ENCODE peak calls at places on chromosome 11, in seven cellular contexts. Z is CD8-positive, alpha-beta memory T cell; N is naive thymus-derived CD4-positive, alpha-beta T cell; G is CD8-positive, alpha-beta T cell; A is heart left ventricle; E is mesendoderm; K is GM23338. C is an unnamed sample.

GRCh38 chr11:45288395-45288794 is 2.3 kb upstream of the SYT13 start:
- DNase-seq in E (no peak), K (no peak), A (no peak), Z (no peak), N (no peak), G (no peak), C (no peak)

GRCh38 chr11:25860677-25861445 is 471.1 kb upstream of the ANO3 start:
- DNase-seq in N (no peak), K (no peak), G (no peak), A (no peak), E (no peak), Z (no peak), C (no peak)

GRCh38 chr11:116821050-116821918 is 1.8 kb downstream of the APOA4 start:
- DNase-seq in Z (no peak), E (no peak), G (no peak), A (no peak), K (no peak), N (no peak), C (no peak)

GRCh38 chr11:64372802-64373597 is 14.0 kb downstream of the RPS6KA4 start:
- DNase-seq in A (no peak), N (no peak), E (peak; percentile 37), G (no peak), K (peak; percentile 60), Z (no peak), C (no peak)

GRCh38 chr11:69321877-69322350 is 28.0 kb downstream of the MYEOV start:
- DNase-seq in A (no peak), G (no peak), Z (no peak), K (no peak), N (no peak), E (no peak), C (no peak)

GRCh38 chr11:127925430-127925829 is 661.9 kb downstream of the ETS1 start:
- DNase-seq in K (no peak), N (no peak), E (no peak), G (no peak), A (no peak), Z (no peak), C (no peak)

GRCh38 chr11:131764126-131764525 is 393.7 kb downstream of the NTM start:
- DNase-seq in E (no peak), N (no peak), K (no peak), A (no peak), Z (no peak), G (no peak), C (no peak)

GRCh38 chr11:114284021-114284420 is 12.2 kb upstream of the NNMT start:
- DNase-seq in K (no peak), Z (no peak), A (no peak), N (no peak), G (no peak), E (no peak), C (no peak)

GRCh38 chr11:64093233-64094039 is 57.7 kb downstream of the FLRT1 start:
- DNase-seq in Z (no peak), A (no peak), E (no peak), N (no peak), G (no peak), K (no peak), C (no peak)

GRCh38 chr11:26079966-26080365 is 252.0 kb upstream of the ANO3 start:
- DNase-seq in G (no peak), E (no peak), N (no peak), K (no peak), Z (no peak), A (no peak), C (no peak)

GRCh38 chr11:16261836-16262644 is 94.3 kb downstream of the SOX6 start:
- DNase-seq in N (no peak), K (no peak), G (no peak), E (no peak), A (no peak), Z (no peak), C (no peak)

GRCh38 chr11:8354622-8355417 is 91.1 kb upstream of the LMO1 start:
- DNase-seq in N (no peak), G (no peak), A (no peak), Z (no peak), K (no peak), E (no peak), C (no peak)

GRCh38 chr11:63888170-63889086 is 28.5 kb downstream of the RCOR2 start:
- DNase-seq in G (peak; percentile 66), E (peak; percentile 90), N (peak; percentile 30), A (peak; percentile 64), K (peak; percentile 84), Z (peak; percentile 81), C (no peak)

GRCh38 chr11:68594123-68594522 is 90.2 kb upstream of the GAL start:
- DNase-seq in K (no peak), A (no peak), N (no peak), E (no peak), G (no peak), Z (no peak), C (no peak)

GRCh38 chr11:34570584-34570983 is 50.3 kb upstream of the EHF start:
- DNase-seq in N (no peak), A (no peak), E (no peak), K (no peak), Z (no peak), G (no peak), C (no peak)

GRCh38 chr11:13534358-13534757 is 38.6 kb upstream of the PTH start:
- DNase-seq in A (no peak), Z (no peak), K (no peak), E (peak; percentile 68), G (no peak), N (no peak), C (no peak)

GRCh38 chr11:32962016-32962415 is 53.7 kb upstream of the DEPDC7 start:
- DNase-seq in A (no peak), G (no peak), Z (no peak), K (no peak), E (no peak), N (no peak), C (no peak)

GRCh38 chr11:82846037-82846383 is 54.2 kb downstream of the PRCP start:
- DNase-seq in Z (no peak), A (no peak), K (no peak), G (no peak), E (no peak), N (no peak), C (no peak)
- H3K27ac ChIP-seq in Z (no peak overlapping the region), A (no peak overlapping the region), K (no peak overlapping the region), G (no peak overlapping the region), E (no peak overlapping the region), N (no peak overlapping the region), C (peak overlapping the region; percentile 90)

DNA sequence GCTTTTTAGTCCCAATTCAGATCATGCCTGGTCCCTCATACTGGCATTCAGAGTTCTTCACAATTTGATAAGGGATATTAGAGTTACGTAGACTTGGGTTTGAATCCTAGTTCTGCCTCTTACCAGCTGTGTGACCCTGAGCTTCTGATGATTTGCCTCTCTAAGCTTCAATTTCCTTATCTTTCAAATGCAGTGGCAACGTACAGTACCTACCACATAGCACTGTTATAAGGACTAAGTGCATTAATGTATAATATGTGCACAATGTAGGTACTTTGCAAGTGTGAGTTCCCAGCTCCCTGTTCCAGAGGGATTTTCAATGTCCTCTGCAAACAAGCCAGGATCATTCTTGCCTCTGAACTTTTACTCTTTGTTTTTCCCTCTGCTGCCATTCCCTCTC is 7.3 kb downstream of the RHOG start:
- DNase-seq in G (no peak), E (no peak), N (no peak), Z (no peak), A (no peak), K (no peak), C (no peak)
- H3K27ac ChIP-seq in G (peak overlapping the region; percentile 6), E (no peak overlapping the region), N (peak overlapping the region; percentile 95), Z (no peak overlapping the region), A (no peak overlapping the region), K (no peak overlapping the region), C (no peak overlapping the region)

DNA sequence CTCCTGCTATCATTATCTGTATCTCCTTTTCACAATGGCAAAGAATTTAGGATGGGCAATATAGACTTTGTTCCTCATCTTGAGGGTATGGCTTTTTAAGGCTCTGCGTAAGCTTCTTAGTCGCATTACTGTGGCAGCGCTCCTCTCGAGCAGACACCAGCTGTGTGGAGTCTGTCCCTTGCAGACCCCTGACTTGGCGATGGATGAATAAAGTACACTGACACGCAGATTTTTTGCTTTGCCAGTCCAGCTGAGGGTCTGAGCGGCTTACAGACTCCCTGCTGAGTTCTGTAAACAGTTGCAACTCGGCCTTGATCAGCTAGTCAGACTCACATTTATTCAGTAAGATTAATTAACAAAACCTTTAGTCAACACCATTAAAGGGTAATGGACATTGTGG is 390.0 kb upstream of the CNTN5 start:
- DNase-seq in G (no peak), K (peak; percentile 9), A (no peak), N (no peak), Z (no peak), E (peak; percentile 21), C (no peak)
- H3K27ac ChIP-seq in G (no peak overlapping the region), K (no peak overlapping the region), A (no peak overlapping the region), N (no peak overlapping the region), Z (no peak overlapping the region), E (no peak overlapping the region), C (no peak overlapping the region)

GRCh38 chr11:125171974-125172373 is 7.4 kb downstream of the PKNOX2 start:
- DNase-seq in Z (no peak), K (no peak), G (no peak), A (no peak), N (no peak), E (no peak), C (no peak)
- H3K27ac ChIP-seq in Z (no peak overlapping the region), K (no peak overlapping the region), G (no peak overlapping the region), A (no peak overlapping the region), N (no peak overlapping the region), E (no peak overlapping the region), C (no peak overlapping the region)

DNA sequence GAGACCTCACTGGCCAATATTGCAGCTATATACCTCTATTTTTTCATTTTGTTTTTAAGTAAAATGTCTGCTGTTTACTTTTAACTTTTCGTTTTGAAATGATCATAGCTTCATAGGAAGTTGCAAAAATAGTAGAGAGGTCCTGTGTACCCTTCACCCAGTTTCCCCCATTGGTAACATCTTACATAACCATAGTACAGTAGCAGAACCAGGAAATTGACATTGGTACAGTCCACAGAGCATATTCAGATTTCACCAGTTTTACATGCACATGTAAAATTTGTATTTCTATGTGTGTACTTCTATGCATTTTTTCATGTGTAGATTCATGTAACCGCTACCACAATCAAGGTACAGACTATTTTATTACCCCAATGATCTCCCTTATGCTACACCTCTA is 3.8 kb downstream of the AMOTL1 start:
- DNase-seq in G (no peak), N (no peak), K (no peak), Z (no peak), E (no peak), A (no peak), C (no peak)
- H3K27ac ChIP-seq in G (no peak overlapping the region), N (no peak overlapping the region), K (no peak overlapping the region), Z (no peak overlapping the region), E (no peak overlapping the region), A (no peak overlapping the region), C (no peak overlapping the region)

DNA sequence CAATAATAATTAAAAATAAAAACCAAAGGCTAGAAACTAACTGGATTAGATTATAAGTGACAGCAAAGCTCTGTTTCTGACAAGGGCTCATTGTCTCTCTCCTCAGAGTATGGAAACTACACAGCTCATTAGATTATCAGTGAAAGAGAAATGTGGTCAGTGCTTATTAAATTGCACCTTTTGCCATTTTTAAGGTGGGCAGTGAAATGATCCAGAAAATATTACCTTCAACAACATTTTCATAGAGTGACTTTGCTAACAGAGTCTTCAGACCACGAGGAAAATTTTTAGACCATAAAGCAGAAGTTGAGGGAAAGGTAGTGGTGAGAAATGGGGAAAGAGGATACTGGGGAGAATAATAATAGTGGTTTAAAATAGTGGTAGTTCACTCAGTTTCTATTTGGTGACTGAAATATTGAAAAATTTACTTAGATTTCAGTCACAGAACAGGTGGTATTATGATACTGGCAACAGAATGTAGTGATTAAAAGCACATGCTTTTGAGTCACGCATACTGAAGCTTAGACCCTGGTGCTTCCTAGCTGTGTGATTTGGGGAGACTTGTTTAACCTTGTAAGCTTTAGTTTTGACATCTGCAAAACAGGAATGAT is 684.0 kb upstream of the CCDC90B start:
- DNase-seq in Z (no peak), E (no peak), N (no peak), K (no peak), G (no peak), A (no peak), C (no peak)
- H3K27ac ChIP-seq in Z (no peak overlapping the region), E (no peak overlapping the region), N (no peak overlapping the region), K (no peak overlapping the region), G (no peak overlapping the region), A (no peak overlapping the region), C (peak overlapping the region; percentile 37)

C was measured in caudate nucleus.